ENCODE peak calls at places on chromosome 9, in six cellular contexts. B is CD4-positive, CD25-positive, alpha-beta regulatory T cell; F is iris pigment epithelial cell; J is endothelial cell; U is progenitor cell of endocrine pancreas; L is left lung. S is an unnamed sample.

GRCh38 chr9:15696979-15697378 is 144.1 kb downstream of the CCDC171 start:
- DNase-seq in L (no peak), J (no peak), F (peak; percentile 28), B (no peak), U (no peak), S (no peak)

GRCh38 chr9:94874316-94874715 is 147.8 kb downstream of the AOPEP start:
- DNase-seq in L (no peak), U (no peak), J (no peak), F (peak; percentile 92), B (no peak), S (no peak)

GRCh38 chr9:95910770-95911340 is 35.4 kb downstream of the ERCC6L2 start:
- DNase-seq in B (no peak), L (no peak), J (no peak), U (no peak), F (no peak), S (no peak)

GRCh38 chr9:126615251-126615790 is 1.6 kb downstream of the LMX1B start:
- DNase-seq in U (no peak), J (peak; percentile 51), B (no peak), F (peak; percentile 69), L (no peak), S (no peak)

GRCh38 chr9:134040176-134040565 is 14.9 kb downstream of the BRD3OS start:
- DNase-seq in F (no peak), J (no peak), B (no peak), U (no peak), L (no peak), S (no peak)

GRCh38 chr9:89483592-89484474 is 14.1 kb downstream of the SEMA4D start:
- DNase-seq in U (no peak), F (no peak), B (peak; percentile 69), J (no peak), L (no peak), S (no peak)

GRCh38 chr9:4262735-4263141 is 37.1 kb downstream of the GLIS3 start:
- DNase-seq in J (no peak), L (no peak), B (no peak), F (peak; percentile 92), U (no peak), S (no peak)

GRCh38 chr9:80866576-80867227 is 822.6 kb downstream of the TLE1 start:
- DNase-seq in U (no peak), J (no peak), F (peak; percentile 88), B (no peak), L (no peak), S (no peak)

GRCh38 chr9:6153425-6153824 is 62.2 kb upstream of the IL33 start:
- DNase-seq in J (no peak), B (no peak), F (peak; percentile 52), L (no peak), U (no peak), S (no peak)

GRCh38 chr9:37300620-37301368 is 121.7 kb upstream of the GRHPR start:
- DNase-seq in U (no peak), J (no peak), B (no peak), F (peak; percentile 49), L (no peak), S (no peak)

GRCh38 chr9:112097712-112098688 is 77.1 kb downstream of the SUSD1 start:
- DNase-seq in B (peak; percentile 74), F (peak; percentile 56), L (peak; percentile 56), U (peak; percentile 58), J (peak; percentile 84), S (no peak)

GRCh38 chr9:121349009-121349408 is 21.0 kb downstream of the STOM start:
- DNase-seq in F (no peak), B (no peak), J (no peak), U (no peak), L (no peak), S (no peak)

GRCh38 chr9:89870207-89870606 is 265.4 kb downstream of the GADD45G start:
- DNase-seq in L (peak; percentile 4), F (no peak), B (no peak), U (no peak), J (no peak), S (peak; percentile 44)

GRCh38 chr9:129201289-129201688 is 23.2 kb upstream of the IER5L start:
- DNase-seq in J (no peak), F (no peak), U (no peak), B (no peak), L (no peak), S (no peak)

GRCh38 chr9:127178646-127179632 is 56.5 kb upstream of the ANGPTL2 start:
- DNase-seq in F (no peak), U (no peak), B (no peak), L (peak; percentile 34), J (no peak), S (peak; percentile 68)

GRCh38 chr9:110687497-110687896 is 18.9 kb downstream of the MUSK start:
- DNase-seq in U (no peak), B (no peak), J (no peak), L (no peak), F (no peak), S (no peak)

GRCh38 chr9:81787747-81788632 is 98.6 kb upstream of the TLE1 start:
- DNase-seq in B (no peak), L (peak; percentile 37), J (no peak), U (no peak), F (peak; percentile 96), S (peak; percentile 64)

GRCh38 chr9:116647515-116647809 is 39.6 kb upstream of the TRIM32 start:
- DNase-seq in L (no peak), B (no peak), F (no peak), U (no peak), J (no peak), S (no peak)

GRCh38 chr9:83637389-83637788 is 14.4 kb downstream of the IDNK start:
- DNase-seq in L (no peak), B (no peak), U (no peak), F (no peak), J (no peak), S (no peak)

GRCh38 chr9:73810585-73811215 is 659.0 kb downstream of the ANXA1 start:
- DNase-seq in U (no peak), B (no peak), F (peak; percentile 96), L (no peak), J (no peak), S (no peak)

GRCh38 chr9:36298566-36298965 is 40.3 kb upstream of the GNE start:
- DNase-seq in L (no peak), B (no peak), U (no peak), J (no peak), F (peak; percentile 12), S (no peak)

GRCh38 chr9:113541019-113541900 is 77.7 kb downstream of the RGS3 start:
- DNase-seq in F (peak; percentile 78), B (no peak), J (no peak), L (peak; percentile 49), U (no peak), S (peak; percentile 54)

GRCh38 chr9:85172001-85172978 is 502.8 kb downstream of the NTRK2 start:
- DNase-seq in F (no peak), B (no peak), L (no peak), U (no peak), J (no peak), S (no peak)

GRCh38 chr9:92807757-92808725 is 43.4 kb upstream of the BICD2 start:
- DNase-seq in F (no peak), L (no peak), U (no peak), B (peak; percentile 38), J (no peak), S (no peak)

GRCh38 chr9:3012843-3013242 is 168.9 kb upstream of the PUM3 start:
- DNase-seq in L (no peak), B (no peak), F (no peak), U (no peak), J (no peak), S (no peak)

GRCh38 chr9:90539266-90539665 is 103.4 kb downstream of the DIRAS2 start:
- DNase-seq in L (no peak), B (no peak), F (no peak), U (no peak), J (no peak), S (no peak)

GRCh38 chr9:2289234-2289755 is 274.1 kb downstream of the SMARCA2 start:
- DNase-seq in U (no peak), F (no peak), J (no peak), B (no peak), L (no peak), S (no peak)

GRCh38 chr9:38042626-38043359 is 26.2 kb downstream of the SHB start:
- DNase-seq in B (no peak), F (no peak), J (no peak), U (no peak), L (no peak), S (no peak)

GRCh38 chr9:137300607-137301085 is 1.4 kb downstream of the NRARP start:
- DNase-seq in L (no peak), U (peak; percentile 15), J (peak; percentile 33), B (no peak), F (peak; percentile 69), S (no peak)

GRCh38 chr9:126534431-126535186 is 79.1 kb upstream of the LMX1B start:
- DNase-seq in U (no peak), F (no peak), J (no peak), B (no peak), L (no peak), S (no peak)

GRCh38 chr9:127093319-127094020 is 29.0 kb downstream of the ANGPTL2 start:
- DNase-seq in F (no peak), J (no peak), U (no peak), L (no peak), B (no peak), S (peak; percentile 59)

GRCh38 chr9:122900791-122901190 is 4.4 kb downstream of the RC3H2 start:
- DNase-seq in J (no peak), F (peak; percentile 59), L (no peak), B (peak; percentile 30), U (no peak), S (no peak)

GRCh38 chr9:135388530-135388929 is 91.1 kb upstream of the PPP1R26 start:
- DNase-seq in U (no peak), L (no peak), J (no peak), F (no peak), B (no peak), S (no peak)

GRCh38 chr9:77291714-77292113 is 114.4 kb downstream of the VPS13A start:
- DNase-seq in F (peak; percentile 59), U (no peak), B (no peak), L (no peak), J (peak; percentile 17), S (no peak)

GRCh38 chr9:91071185-91071990 is 269.8 kb downstream of the SYK start:
- DNase-seq in J (no peak), L (no peak), U (no peak), F (peak; percentile 94), B (no peak), S (no peak)

GRCh38 chr9:15711531-15712295 is 158.9 kb downstream of the CCDC171 start:
- DNase-seq in J (no peak), B (no peak), F (peak; percentile 76), L (no peak), U (no peak), S (no peak)

GRCh38 chr9:5442400-5443011 is 4.8 kb upstream of the PLGRKT start:
- DNase-seq in J (peak; percentile 40), U (no peak), B (no peak), L (no peak), F (peak; percentile 60), S (no peak)

S was measured in sigmoid colon.